ENCODE peak calls at places on chromosomes 3 and 15, in six cellular contexts. I, B, Z, Q, N and O are unnamed samples.

GRCh38 chr3:19961960-19962359 is 15.1 kb downstream of the RAB5A start:
- DNase-seq in I (no peak), B (no peak), Z (no peak), Q (no peak), N (no peak), O (no peak)

GRCh38 chr3:66077973-66078372 is 39.3 kb upstream of the MAGI1 start:
- DNase-seq in I (no peak), B (no peak), Z (no peak), Q (no peak), N (no peak), O (no peak)

GRCh38 chr3:101964861-101965260 is 115.5 kb downstream of the NFKBIZ start:
- DNase-seq in I (no peak), B (no peak), Z (no peak), Q (no peak), N (peak), O (no peak)

GRCh38 chr3:147538034-147538433 is 128.9 kb downstream of the ZIC1 start:
- DNase-seq in I (no peak), B (no peak), Z (no peak), Q (no peak), N (no peak), O (no peak)

GRCh38 chr3:101117981-101118380 is 124.8 kb upstream of the ABI3BP start:
- DNase-seq in I (no peak), B (no peak), Z (no peak), Q (no peak), N (no peak), O (no peak)

GRCh38 chr3:127781411-127782001 is 40.8 kb downstream of the MGLL start:
- DNase-seq in I (no peak), B (no peak), Z (peak), Q (no peak), N (no peak), O (no peak)

GRCh38 chr15:63476229-63476632 is 28.2 kb upstream of the USP3 start:
- DNase-seq in I (peak), B (no peak), Z (peak), Q (no peak), N (no peak), O (no peak)

GRCh38 chr3:112746675-112747276 is 99.9 kb downstream of the CD200R1L start:
- DNase-seq in I (peak), B (no peak), Z (no peak), Q (no peak), N (no peak), O (no peak)

GRCh38 chr15:70095387-70096214 is 2.1 kb downstream of the TLE3 start:
- DNase-seq in I (no peak), B (no peak), Z (no peak), Q (peak), N (peak), O (no peak)

GRCh38 chr3:131699001-131699400 is 196.2 kb upstream of the MRPL3 start:
- DNase-seq in I (no peak), B (no peak), Z (no peak), Q (no peak), N (no peak), O (no peak)

GRCh38 chr15:79192462-79193036 is 90.0 kb upstream of the ANKRD34C start:
- DNase-seq in I (no peak), B (no peak), Z (no peak), Q (no peak), N (no peak), O (no peak)

GRCh38 chr15:78316211-78317077 is 17.0 kb upstream of the SKIC8 start:
- DNase-seq in I (no peak), B (no peak), Z (no peak), Q (no peak), N (peak), O (no peak)

GRCh38 chr3:27714692-27715453 is 7.2 kb downstream of the EOMES start:
- DNase-seq in I (no peak), B (no peak), Z (no peak), Q (no peak), N (peak), O (peak)

GRCh38 chr3:141994856-141995255 is 118.4 kb downstream of the ATP1B3 start:
- DNase-seq in I (no peak), B (no peak), Z (no peak), Q (no peak), N (no peak), O (no peak)

GRCh38 chr3:141996437-141996836 is 120.0 kb downstream of the ATP1B3 start:
- DNase-seq in I (no peak), B (no peak), Z (no peak), Q (no peak), N (no peak), O (no peak)

GRCh38 chr3:142000341-142000870 is 124.0 kb downstream of the ATP1B3 start:
- DNase-seq in I (no peak), B (no peak), Z (no peak), Q (no peak), N (no peak), O (no peak)

GRCh38 chr3:142003291-142003690 is 126.8 kb downstream of the ATP1B3 start:
- DNase-seq in I (no peak), B (no peak), Z (no peak), Q (no peak), N (no peak), O (no peak)

GRCh38 chr3:141998674-141999290 is 122.3 kb downstream of the ATP1B3 start:
- DNase-seq in I (peak), B (no peak), Z (no peak), Q (no peak), N (no peak), O (no peak)
- TF ChIP-seq CTCF in I (peak), B (no peak), Z (peak), Q (peak), N (peak), O (no peak)

GRCh38 chr3:40312661-40313226 is 3.2 kb downstream of the EIF1B start:
- DNase-seq in I (no peak), B (no peak), Z (no peak), Q (no peak), N (no peak), O (no peak)

GRCh38 chr3:40321818-40322217 is 12.3 kb downstream of the EIF1B start:
- DNase-seq in I (no peak), B (no peak), Z (no peak), Q (no peak), N (no peak), O (no peak)

GRCh38 chr3:40313975-40314860 is 4.7 kb downstream of the EIF1B start:
- DNase-seq in I (no peak), B (peak), Z (no peak), Q (peak), N (no peak), O (no peak)

DNA sequence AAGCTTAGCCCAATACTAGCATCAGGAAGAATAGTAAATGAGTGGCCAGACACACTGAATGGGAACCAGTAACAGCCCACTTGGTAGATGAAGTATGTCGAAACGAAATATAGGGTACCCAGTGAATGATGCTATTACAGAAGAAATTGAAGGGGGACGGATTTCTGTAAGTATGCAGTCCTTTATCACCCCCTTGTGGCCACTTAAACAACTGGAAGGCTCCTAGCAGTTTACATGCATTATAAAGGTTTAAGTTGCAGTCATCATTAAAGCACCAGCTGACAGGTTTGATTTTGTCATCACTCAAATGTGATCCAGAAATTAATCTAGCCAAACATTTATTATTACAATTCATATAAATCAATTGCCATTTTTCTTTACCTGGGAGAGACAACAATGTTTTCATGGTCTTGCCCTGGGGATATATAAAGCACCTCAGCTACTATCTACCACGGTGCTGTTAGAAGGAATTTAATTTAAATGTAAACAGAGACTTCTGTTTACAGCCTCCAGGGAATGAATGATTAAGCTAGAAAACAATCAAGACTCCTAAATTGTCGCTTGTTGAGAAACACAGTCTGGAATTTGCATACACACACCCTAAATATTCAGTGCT is 7.7 kb downstream of the EIF1B start:
- DNase-seq in I (peak), B (peak), Z (peak), Q (peak), N (peak), O (no peak)
- TF ChIP-seq CTCF in I (peak), B (peak), Z (peak), Q (peak), N (peak), O (peak)

DNA sequence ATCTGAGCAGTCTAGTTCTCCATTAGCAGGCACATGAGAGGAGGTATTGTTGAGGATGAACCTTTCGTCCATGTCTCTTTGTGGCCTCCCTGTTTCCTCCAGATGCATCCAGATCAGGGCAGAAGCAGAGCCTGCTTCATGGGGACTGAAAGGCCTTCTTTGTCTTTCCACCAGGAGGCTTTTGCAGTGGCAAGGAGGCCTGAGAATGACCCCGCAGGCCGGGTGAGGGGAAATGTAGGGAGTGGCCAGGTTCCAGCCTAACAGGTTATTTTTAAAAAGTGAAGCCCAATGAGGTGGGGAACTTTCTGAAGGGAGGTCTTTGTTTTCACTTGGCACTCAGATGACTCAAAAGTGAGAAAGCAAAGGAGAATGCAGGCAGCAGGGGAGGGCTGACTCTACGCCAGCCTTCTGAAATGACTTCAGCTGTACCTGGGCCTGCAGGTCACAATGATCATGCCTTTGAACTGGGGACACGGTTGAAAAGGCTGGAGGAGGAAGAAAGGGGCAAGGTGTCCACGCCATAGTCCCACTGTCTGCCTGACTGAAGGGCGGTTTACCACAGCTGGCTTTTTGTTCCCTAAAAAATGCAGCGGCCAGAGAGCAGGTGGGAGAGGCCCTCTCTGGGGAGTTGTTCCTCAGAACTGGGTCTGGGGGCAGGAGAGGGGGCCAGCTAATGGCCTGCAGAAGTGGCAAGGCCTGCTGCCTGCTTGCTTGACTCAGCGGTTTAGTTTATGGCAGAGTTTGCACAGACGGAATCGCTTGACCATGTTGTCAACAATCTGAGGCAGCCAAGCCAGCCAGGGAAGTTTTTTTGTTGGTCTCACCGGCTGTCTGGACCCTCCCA is 28.7 kb downstream of the CMTM7 start:
- DNase-seq in I (peak), B (no peak), Z (no peak), Q (peak), N (peak), O (no peak)
- TF ChIP-seq CTCF in I (no peak), B (no peak), Z (peak), Q (no peak), N (peak), O (no peak)

GRCh38 chr15:87033056-87033455 is 953.4 kb downstream of the AGBL1 start:
- DNase-seq in I (peak), B (no peak), Z (no peak), Q (no peak), N (no peak), O (no peak)
- TF ChIP-seq CTCF in I (no peak), B (no peak), Z (peak), Q (no peak), N (peak), O (no peak)

GRCh38 chr3:48402907-48403306 is 27.0 kb downstream of the PLXNB1 start:
- DNase-seq in I (no peak), B (no peak), Z (no peak), Q (no peak), N (no peak), O (peak)

GRCh38 chr3:48398701-48399386 is 26.8 kb downstream of the FBXW12 start:
- DNase-seq in I (no peak), B (peak), Z (no peak), Q (no peak), N (no peak), O (peak)

GRCh38 chr3:48399387-48400172 is 27.6 kb downstream of the FBXW12 start:
- DNase-seq in I (no peak), B (peak), Z (no peak), Q (peak), N (peak), O (peak)

GRCh38 chr3:48402281-48402732 is 27.6 kb downstream of the PLXNB1 start:
- DNase-seq in I (no peak), B (peak), Z (peak), Q (no peak), N (no peak), O (peak)

DNA sequence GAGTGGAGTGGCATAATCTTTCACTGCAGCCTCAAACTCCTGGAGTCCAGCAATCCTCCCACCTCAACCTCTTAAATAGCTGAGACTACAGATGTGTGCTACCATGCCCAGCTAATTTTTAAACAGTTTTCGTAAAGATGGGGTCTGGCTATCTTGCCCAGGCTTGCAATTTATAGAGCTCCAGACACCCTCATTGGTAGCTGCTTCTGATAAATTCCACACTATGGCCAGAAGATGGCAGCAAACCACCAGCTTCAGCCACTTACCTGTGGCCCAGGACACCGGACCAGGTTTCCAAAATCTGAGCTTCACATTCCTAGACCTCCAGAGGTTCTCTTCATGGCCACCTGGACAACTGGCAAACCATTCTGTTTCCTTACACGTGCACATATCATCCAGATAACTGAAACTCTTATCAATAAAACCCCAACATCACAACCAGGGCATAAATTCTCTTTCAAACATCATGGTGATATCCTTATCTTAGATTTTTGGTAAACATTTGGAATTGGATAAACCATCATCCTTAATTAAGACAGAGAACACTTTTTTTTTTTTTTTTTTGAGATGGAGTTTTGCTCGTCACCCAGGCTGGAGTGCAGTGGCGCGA is 28.9 kb downstream of the FBXW12 start:
- DNase-seq in I (peak), B (peak), Z (no peak), Q (peak), N (peak), O (peak)
- TF ChIP-seq CTCF in I (peak), B (peak), Z (peak), Q (peak), N (peak), O (peak)

DNA sequence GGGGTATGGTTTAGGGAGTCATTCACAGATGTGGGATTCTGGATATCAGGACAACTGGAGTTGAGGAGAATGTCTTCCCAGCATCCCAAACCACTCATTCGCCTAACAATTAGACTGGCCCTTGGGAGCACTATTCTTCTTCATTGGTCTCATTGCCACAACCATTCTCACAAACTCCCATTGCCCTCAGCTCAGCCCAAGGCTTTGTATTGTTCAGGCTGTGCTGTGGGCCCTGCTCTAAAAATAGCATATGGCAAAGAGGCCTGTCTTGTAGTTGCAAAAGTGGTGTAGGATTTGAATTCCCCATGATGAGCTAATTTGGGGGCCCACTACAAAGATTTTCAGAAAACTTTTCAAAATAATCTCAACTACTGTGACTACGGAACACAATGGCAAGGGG is 6.3 kb upstream of the ADAMTS9 start:
- DNase-seq in I (no peak), B (no peak), Z (no peak), Q (no peak), N (no peak), O (no peak)
- TF ChIP-seq CTCF in I (no peak), B (no peak), Z (no peak), Q (no peak), N (no peak), O (no peak)